ENCODE peak calls at places on chromosome 19, in four cellular contexts. T is stomach, X is EL, L is M059J. W is an unnamed sample.

GRCh38 chr19:48964205-48965032 is 690 bp upstream of the FTL start:
- DNase-seq in T (peak), L (peak), X (no peak), W (no peak)

GRCh38 chr19:6216996-6217751 is 62.6 kb downstream of the MLLT1 start:
- DNase-seq in T (no peak), X (no peak), L (peak), W (no peak)

GRCh38 chr19:12828494-12828893 is 5.9 kb downstream of the RTBDN start:
- DNase-seq in T (peak), L (peak), X (peak), W (no peak)

GRCh38 chr19:16373539-16373938 is 48.9 kb downstream of the KLF2 start:
- DNase-seq in L (peak), T (no peak), X (peak), W (no peak)

GRCh38 chr19:39843919-39844793 is 2.0 kb downstream of the FBL start:
- DNase-seq in L (peak), X (peak), T (no peak), W (peak)

GRCh38 chr19:46733693-46734240 is 12.1 kb upstream of the FKRP start:
- DNase-seq in X (no peak), T (no peak), L (peak), W (no peak)

GRCh38 chr19:21141787-21142464 is at the start of gene ZNF431:
- DNase-seq in L (peak), T (peak), X (peak), W (peak)

GRCh38 chr19:1624458-1624857 is 19.2 kb upstream of the UQCR11 start:
- DNase-seq in L (peak), T (peak), X (peak), W (peak)

GRCh38 chr19:2289714-2290435 is 7.9 kb upstream of the PEAK3 start:
- DNase-seq in T (peak), L (no peak), X (no peak), W (peak)

GRCh38 chr19:45251452-45252354 is 632 bp downstream of the MARK4 start:
- DNase-seq in X (no peak), T (no peak), L (no peak), W (no peak)

GRCh38 chr19:12145348-12145747 is 5.2 kb upstream of the ZNF20 start:
- DNase-seq in L (peak), X (no peak), T (no peak), W (no peak)

GRCh38 chr19:16381756-16382401 is 57.3 kb downstream of the KLF2 start:
- DNase-seq in L (no peak), T (no peak), X (no peak), W (no peak)

W was measured in T-helper 1 cell.